ENCODE peak calls at places on chromosomes 2 and 18, in eight cellular contexts. C is A549, F is K562, M is HCT116, T is GM12878, L is H1, W is HepG2, A is NB4. Y is an unnamed sample.

GRCh38 chr2:1675633-1676032 is 68.7 kb downstream of the PXDN start:
- DNase-seq in C (peak; percentile 80), F (no peak), M (peak; percentile 34), T (no peak), L (no peak), W (no peak), A (no peak), Y (peak; percentile 22)

GRCh38 chr2:16960579-16960978 is 294.9 kb upstream of the CYRIA start:
- DNase-seq in C (no peak), F (no peak), M (no peak), T (peak; percentile 12), L (no peak), W (no peak), A (no peak), Y (no peak)

GRCh38 chr18:42373584-42373983 is 418.6 kb downstream of the PIK3C3 start:
- DNase-seq in C (no peak), F (no peak), M (no peak), T (no peak), L (no peak), W (no peak), A (no peak), Y (no peak)

GRCh38 chr2:183063083-183063482 is 15.5 kb upstream of the DUSP19 start:
- DNase-seq in C (peak; percentile 31), F (no peak), M (no peak), T (no peak), L (no peak), W (no peak), A (no peak), Y (peak; percentile 42)

GRCh38 chr2:15435474-15435873 is 125.7 kb downstream of the NBAS start:
- DNase-seq in C (no peak), F (no peak), M (no peak), T (no peak), L (no peak), W (peak; percentile 86), A (no peak), Y (no peak)

GRCh38 chr2:31067259-31067658 is 71.0 kb downstream of the GALNT14 start:
- DNase-seq in C (no peak), F (peak; percentile 12), M (no peak), T (no peak), L (no peak), W (no peak), A (no peak), Y (no peak)

GRCh38 chr18:23825978-23826405 is 136.7 kb downstream of the LAMA3 start:
- DNase-seq in C (no peak), F (no peak), M (no peak), T (no peak), L (no peak), W (no peak), A (no peak), Y (peak; percentile 89)

GRCh38 chr2:4604767-4605166 is 901.4 kb downstream of the DCDC2C start:
- DNase-seq in C (no peak), F (no peak), M (no peak), T (no peak), L (no peak), W (no peak), A (no peak), Y (no peak)

GRCh38 chr2:9813312-9814128 is 29.8 kb upstream of the TAF1B start:
- DNase-seq in C (peak; percentile 86), F (peak; percentile 87), M (no peak), T (no peak), L (peak; percentile 95), W (peak; percentile 56), A (peak; percentile 77), Y (peak; percentile 61)

GRCh38 chr2:8819194-8819593 is 18.2 kb downstream of the KIDINS220 start:
- DNase-seq in C (no peak), F (no peak), M (no peak), T (no peak), L (no peak), W (no peak), A (no peak), Y (no peak)

GRCh38 chr2:136206613-136207012 is 88.7 kb upstream of the CXCR4 start:
- DNase-seq in C (no peak), F (no peak), M (no peak), T (peak; percentile 79), L (no peak), W (no peak), A (peak; percentile 23), Y (no peak)

GRCh38 chr2:19878268-19879046 is 23.3 kb downstream of the TTC32 start:
- DNase-seq in C (no peak), F (no peak), M (no peak), T (no peak), L (no peak), W (no peak), A (no peak), Y (no peak)

GRCh38 chr2:15122915-15123314 is 438.2 kb downstream of the NBAS start:
- DNase-seq in C (no peak), F (peak; percentile 26), M (no peak), T (no peak), L (no peak), W (no peak), A (peak; percentile 47), Y (no peak)

GRCh38 chr2:175687465-175687864 is 314.6 kb downstream of the LNPK start:
- DNase-seq in C (no peak), F (no peak), M (no peak), T (no peak), L (no peak), W (no peak), A (no peak), Y (no peak)

GRCh38 chr2:164073053-164073757 is 337.4 kb upstream of the FIGN start:
- DNase-seq in C (no peak), F (no peak), M (no peak), T (no peak), L (no peak), W (no peak), A (no peak), Y (no peak)

GRCh38 chr2:105262662-105263091 is 21.1 kb downstream of the GPR45 start:
- DNase-seq in C (no peak), F (peak; percentile 39), M (no peak), T (no peak), L (no peak), W (no peak), A (no peak), Y (no peak)

GRCh38 chr2:31835450-31835849 is 175.4 kb downstream of the MEMO1 start:
- DNase-seq in C (no peak), F (no peak), M (no peak), T (no peak), L (no peak), W (no peak), A (no peak), Y (no peak)

GRCh38 chr2:85248741-85249524 is 78.9 kb downstream of the TGOLN2 start:
- DNase-seq in C (no peak), F (no peak), M (peak; percentile 29), T (no peak), L (no peak), W (no peak), A (no peak), Y (peak; percentile 72)

GRCh38 chr2:150639917-150640538 is 152.6 kb upstream of the RND3 start:
- DNase-seq in C (no peak), F (no peak), M (no peak), T (no peak), L (no peak), W (no peak), A (no peak), Y (peak; percentile 45)

GRCh38 chr2:37283207-37283606 is 41.4 kb downstream of the PRKD3 start:
- DNase-seq in C (no peak), F (no peak), M (no peak), T (no peak), L (no peak), W (no peak), A (no peak), Y (peak; percentile 80)

GRCh38 chr2:112811841-112812306 is 24.7 kb downstream of the IL1B start:
- DNase-seq in C (no peak), F (no peak), M (no peak), T (no peak), L (no peak), W (peak; percentile 24), A (no peak), Y (peak; percentile 99)
- TF ChIP-seq POLR2A in C (no peak), F (no peak), M (no peak), T (no peak), L (no peak), W (no peak), A (no peak), Y (peak; percentile 83)

DNA sequence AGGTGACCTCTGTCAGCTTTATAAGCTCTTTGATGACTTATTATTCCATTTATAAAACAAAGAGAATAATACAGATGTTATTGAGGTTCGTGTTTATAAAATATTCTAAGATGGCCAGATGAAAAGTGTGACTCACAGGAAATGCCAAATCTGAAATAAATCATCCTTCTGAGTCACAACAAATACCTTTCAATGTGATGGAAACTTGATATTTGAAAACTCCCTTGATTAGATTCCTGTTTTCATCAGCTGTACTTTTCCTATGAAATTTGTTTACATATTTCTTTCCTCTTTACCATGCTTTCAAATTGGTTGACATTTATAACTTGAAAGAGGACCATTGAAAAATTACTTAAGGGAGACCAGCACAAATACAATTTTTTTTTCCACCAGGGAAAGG is 30.6 kb upstream of the PPP1R1C start:
- DNase-seq in C (no peak), F (no peak), M (peak; percentile 86), T (no peak), L (no peak), W (no peak), A (no peak), Y (peak; percentile 88)
- TF ChIP-seq MAX in C (no peak), F (no peak), M (peak; percentile 72), T (no peak), L (no peak), W (no peak), A (no peak), Y (no peak)

DNA sequence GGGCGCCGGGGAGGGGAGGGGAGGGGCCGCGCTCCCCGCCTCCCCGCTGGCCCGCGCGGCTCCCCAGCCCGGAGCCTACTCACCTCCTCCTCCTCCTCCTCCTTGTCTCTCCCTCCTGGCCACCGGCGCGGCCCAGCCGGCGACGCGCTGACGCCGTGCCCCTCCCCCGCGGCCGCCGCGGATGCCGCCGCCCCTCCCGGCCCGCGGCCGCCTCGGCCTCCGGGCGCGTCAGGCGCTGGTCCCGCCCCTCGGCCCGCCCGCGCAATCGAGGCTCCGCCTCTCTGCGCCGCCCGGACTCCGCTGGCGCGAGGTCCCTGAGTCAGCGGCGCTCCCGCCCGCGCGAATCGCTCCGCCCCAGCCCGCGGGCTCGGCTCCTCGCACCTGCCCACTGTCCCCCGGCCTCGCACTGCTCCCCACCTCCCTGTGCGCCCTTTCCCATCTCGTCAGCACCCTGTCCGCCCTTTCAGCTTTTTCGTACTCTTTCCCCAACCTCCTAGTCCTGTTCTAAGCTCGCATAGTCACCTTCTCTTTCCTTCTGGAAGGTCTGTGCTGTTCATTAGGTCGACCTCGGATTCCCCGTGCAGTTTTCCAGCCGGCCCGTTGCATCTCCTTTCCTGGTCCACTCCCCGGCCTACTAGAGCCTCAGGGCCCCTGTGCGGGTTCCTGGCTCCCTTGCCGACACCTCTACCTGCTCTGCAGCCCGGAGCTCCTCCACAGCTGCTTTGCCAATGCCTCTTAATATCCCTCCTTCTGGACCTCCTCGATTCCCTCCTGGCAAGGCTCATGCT is 187.4 kb downstream of the ZEB2 start:
- DNase-seq in C (peak; percentile 48), F (peak; percentile 93), M (peak; percentile 66), T (no peak), L (peak; percentile 86), W (peak; percentile 72), A (peak; percentile 92), Y (peak; percentile 88)
- TF ChIP-seq POLR2A in C (peak; percentile 63), F (peak; percentile 85), M (no peak), T (peak; percentile 70), L (peak; percentile 79), W (peak; percentile 80), A (peak; percentile 66), Y (peak; percentile 79)

DNA sequence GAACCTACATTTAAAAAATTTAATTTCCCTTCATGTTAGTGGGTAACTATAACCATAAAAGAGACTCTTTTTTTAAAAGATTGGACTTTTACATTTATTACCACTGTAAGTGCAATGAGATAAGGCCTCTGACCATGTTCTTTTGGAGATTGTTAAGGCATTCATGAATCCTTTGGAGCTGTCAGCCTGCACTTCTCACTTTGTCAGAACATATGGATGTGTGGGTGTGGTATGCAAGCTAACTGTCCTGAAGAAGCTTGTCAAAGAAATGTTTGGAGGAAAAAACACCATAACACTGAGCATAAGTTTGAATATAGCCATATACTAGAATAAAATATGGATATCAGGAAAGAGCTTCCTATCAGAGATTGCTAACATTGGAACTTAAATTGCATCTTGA is 754.1 kb downstream of the DPP10 start:
- DNase-seq in C (no peak), F (no peak), M (no peak), T (no peak), L (no peak), W (no peak), A (no peak), Y (no peak)
- TF ChIP-seq MAX in C (no peak), F (no peak), M (no peak), T (no peak), L (no peak), W (no peak), A (no peak), Y (no peak)

Y was measured in endothelial cell of umbilical vein.